ENCODE peak calls at places on chromosome 16, in four cellular contexts. V, N, R and J are unnamed samples.

GRCh38 chr16:66486773-66487579 is 59.9 kb downstream of the BEAN1 start:
- DNase-seq in V (no peak), N (no peak), R (no peak), J (no peak)

GRCh38 chr16:67697407-67697806 is 21.7 kb downstream of the GFOD2 start:
- DNase-seq in N (no peak), R (no peak), V (no peak), J (no peak)

GRCh38 chr16:78506372-78507193 is 407.1 kb downstream of the WWOX start:
- DNase-seq in N (no peak), V (no peak), R (no peak), J (no peak)

GRCh38 chr16:76614255-76614654 is 337.1 kb downstream of the CNTNAP4 start:
- DNase-seq in R (peak), V (no peak), N (no peak), J (peak)

GRCh38 chr16:24151482-24151939 is 104.6 kb upstream of the CACNG3 start:
- DNase-seq in R (no peak), N (peak), V (no peak), J (no peak)

GRCh38 chr16:80804061-80804450 is 342 bp downstream of the CDYL2 start:
- DNase-seq in V (no peak), R (peak), N (peak), J (peak)

GRCh38 chr16:67834242-67834614 is 7.9 kb upstream of the THAP11 start:
- DNase-seq in V (no peak), R (no peak), N (no peak), J (no peak)

GRCh38 chr16:65312795-65313194 is 190.9 kb upstream of the CDH11 start:
- DNase-seq in V (no peak), R (no peak), N (no peak), J (no peak)

GRCh38 chr16:57665541-57665940 is 2.6 kb upstream of the ADGRG3 start:
- DNase-seq in V (no peak), N (no peak), R (no peak), J (no peak)

GRCh38 chr16:88424536-88425230 is 28.4 kb upstream of the ZFPM1 start:
- DNase-seq in V (no peak), N (no peak), R (no peak), J (no peak)

GRCh38 chr16:88783391-88784073 is 1.5 kb downstream of the PIEZO1 start:
- DNase-seq in N (no peak), R (no peak), V (no peak), J (no peak)